ENCODE peak calls at places on chromosomes 7 and 10, in eight cellular contexts. F is GM06990; C is activated CD4-positive, alpha-beta T cell treated with anti-CD3 and anti-CD28 coated beads, Interleukin-2, amount 50 U/mL, for 4 hours; I is NCI-H2081; U is GM13977; Q is NCI-H1105 treated with DMSO at 0.1 percent for 48 hours; H is ovary; P is KG1. B is an unnamed sample.

GRCh38 chr7:78530351-78530750 is 731.8 kb downstream of the PHTF2 start:
- DNase-seq in I (peak; percentile 39), P (no peak), Q (peak; percentile 36), H (no peak), F (no peak), C (no peak), U (no peak), B (peak; percentile 90)

GRCh38 chr7:128940494-128941322 is 3.0 kb downstream of the IRF5 start:
- DNase-seq in I (no peak), F (peak; percentile 90), H (no peak), U (peak; percentile 92), C (no peak), P (peak; percentile 59), Q (no peak), B (no peak)

GRCh38 chr7:102119213-102119651 is 167.4 kb upstream of the SH2B2 start:
- DNase-seq in I (no peak), U (no peak), C (no peak), P (no peak), H (peak; percentile 44), Q (no peak), F (no peak), B (peak; percentile 77)

GRCh38 chr10:46255696-46256355 is 31.0 kb upstream of the ANTXRL start:
- DNase-seq in I (no peak), Q (peak; percentile 14), H (peak; percentile 51), U (peak; percentile 53), F (no peak), C (peak; percentile 51), P (peak; percentile 44), B (no peak)

GRCh38 chr10:103021897-103022286 is 103.8 kb downstream of the CNNM2 start:
- DNase-seq in C (no peak), I (no peak), F (no peak), Q (no peak), U (no peak), P (no peak), H (no peak), B (no peak)

GRCh38 chr7:153616808-153617207 is 435.4 kb upstream of the DPP6 start:
- DNase-seq in Q (no peak), C (no peak), P (no peak), U (no peak), I (no peak), F (no peak), H (no peak), B (no peak)

GRCh38 chr10:1123198-1123597 is 67.0 kb downstream of the WDR37 start:
- DNase-seq in H (no peak), I (no peak), U (no peak), P (no peak), Q (no peak), F (no peak), C (no peak), B (no peak)

GRCh38 chr7:92754756-92755581 is 81.4 kb downstream of the CDK6 start:
- DNase-seq in F (no peak), I (peak; percentile 54), C (no peak), P (peak; percentile 91), U (no peak), Q (peak; percentile 76), H (no peak), B (peak; percentile 55)

GRCh38 chr10:60124536-60124935 is 218.2 kb upstream of the CCDC6 start:
- DNase-seq in C (no peak), Q (no peak), U (no peak), I (no peak), F (no peak), H (no peak), P (no peak), B (no peak)

GRCh38 chr7:30869794-30870491 is 41.7 kb upstream of the AQP1 start:
- DNase-seq in I (no peak), P (no peak), U (no peak), H (no peak), Q (peak; percentile 78), C (no peak), F (no peak), B (no peak)

GRCh38 chr10:98994030-98994429 is 241.6 kb downstream of the HPSE2 start:
- DNase-seq in F (no peak), Q (no peak), I (no peak), H (no peak), P (no peak), C (no peak), U (no peak), B (no peak)

GRCh38 chr10:70634011-70634410 is 31.5 kb upstream of the PRF1 start:
- DNase-seq in H (no peak), C (no peak), F (no peak), P (no peak), I (no peak), Q (no peak), U (no peak), B (no peak)

GRCh38 chr10:119025336-119025735 is 4.2 kb upstream of the NANOS1 start:
- DNase-seq in U (no peak), F (no peak), C (no peak), Q (peak; percentile 8), H (peak; percentile 56), I (peak; percentile 24), P (no peak), B (no peak)

GRCh38 chr7:142053988-142054387 is 57.5 kb upstream of the MGAM2 start:
- DNase-seq in P (no peak), Q (no peak), H (no peak), C (no peak), U (no peak), I (no peak), F (no peak), B (no peak)

GRCh38 chr7:134660961-134661376 is 14.3 kb downstream of the BPGM start:
- DNase-seq in C (no peak), I (no peak), U (no peak), H (no peak), P (no peak), F (no peak), Q (no peak), B (no peak)

GRCh38 chr7:81150951-81151361 is 232.1 kb upstream of the SEMA3C start:
- DNase-seq in F (no peak), P (no peak), H (no peak), U (no peak), I (peak; percentile 46), Q (no peak), C (no peak), B (peak; percentile 68)

GRCh38 chr7:82506702-82507101 is 63.1 kb upstream of the CACNA2D1 start:
- DNase-seq in U (no peak), Q (no peak), P (no peak), H (peak; percentile 54), F (no peak), I (peak; percentile 12), C (no peak), B (no peak)

GRCh38 chr10:132657127-132657706 is 119.6 kb downstream of the INPP5A start:
- DNase-seq in F (no peak), I (no peak), Q (no peak), P (no peak), U (no peak), H (no peak), C (no peak), B (no peak)

GRCh38 chr10:104327745-104328635 is 10.3 kb downstream of the ITPRIP start:
- DNase-seq in F (no peak), U (no peak), C (no peak), P (no peak), Q (no peak), I (peak; percentile 42), H (peak; percentile 70), B (no peak)

GRCh38 chr10:90007226-90007625 is 305.8 kb downstream of the KIF20B start:
- DNase-seq in Q (no peak), U (no peak), F (no peak), P (no peak), C (no peak), H (no peak), I (no peak), B (no peak)

GRCh38 chr10:60466267-60467201 is 76.9 kb upstream of the ANK3 start:
- DNase-seq in P (no peak), Q (no peak), F (no peak), I (no peak), C (no peak), U (no peak), H (no peak), B (no peak)

GRCh38 chr10:23198940-23199767 is 7.0 kb downstream of the PTF1A start:
- DNase-seq in H (no peak), Q (peak; percentile 29), C (no peak), U (no peak), I (no peak), P (no peak), F (peak; percentile 29), B (no peak)

GRCh38 chr7:142494021-142494420 is 236.2 kb upstream of the PRSS58 start:
- DNase-seq in F (no peak), I (no peak), U (no peak), P (no peak), Q (no peak), C (no peak), H (no peak), B (no peak)

GRCh38 chr10:62582804-62583208 is 208.6 kb downstream of the ZNF365 start:
- DNase-seq in C (no peak), P (no peak), U (no peak), H (peak; percentile 52), F (no peak), I (no peak), Q (no peak), B (no peak)

GRCh38 chr7:28848906-28849305 is 109.2 kb downstream of the TRIL start:
- DNase-seq in I (no peak), C (no peak), F (no peak), P (no peak), H (no peak), U (no peak), Q (no peak), B (no peak)

GRCh38 chr7:10981317-10981716 is 7.6 kb downstream of the PHF14 start:
- DNase-seq in I (no peak), H (no peak), Q (no peak), C (no peak), P (no peak), F (no peak), U (no peak), B (no peak)

GRCh38 chr10:110445871-110446270 is 51.8 kb upstream of the DUSP5 start:
- DNase-seq in U (no peak), F (no peak), Q (no peak), I (no peak), C (no peak), H (no peak), P (no peak), B (no peak)

GRCh38 chr7:41584746-41585145 is 118.1 kb downstream of the INHBA start:
- DNase-seq in Q (no peak), C (no peak), P (no peak), I (no peak), F (no peak), H (no peak), U (no peak), B (no peak)